ENCODE peak calls at places on chromosomes 2 and 18, in six cellular contexts. One of them, this sample, is unnamed. For H3K79me1, the result is how much of the 10 kb centered on the place peaks cover.

GRCh38 chr18:13446581-13447470 is 228.3 kb downstream of the LDLRAD4 start:
- DNase-seq in IMR-90: no peak
- DNase-seq in mesenchymal stem cell: no peak
- DNase-seq in trophoblast cell: peak
- DNase-seq in neuronal stem cell: no peak
- DNase-seq in H1: no peak
- DNase-seq in this sample: peak

GRCh38 chr2:2164326-2164917 is 166.7 kb downstream of the MYT1L start:
- DNase-seq in IMR-90: no peak
- DNase-seq in mesenchymal stem cell: no peak
- DNase-seq in trophoblast cell: no peak
- DNase-seq in neuronal stem cell: no peak
- DNase-seq in H1: no peak
- DNase-seq in this sample: no peak

GRCh38 chr18:2654828-2655152 is 736 bp upstream of the SMCHD1 start:
- DNase-seq in IMR-90: peak
- DNase-seq in mesenchymal stem cell: no peak
- DNase-seq in trophoblast cell: no peak
- DNase-seq in neuronal stem cell: no peak
- DNase-seq in H1: no peak
- DNase-seq in this sample: no peak

GRCh38 chr2:172462393-172463381 is 35.3 kb downstream of the ITGA6 start:
- DNase-seq in IMR-90: no peak
- DNase-seq in mesenchymal stem cell: no peak
- DNase-seq in trophoblast cell: no peak
- DNase-seq in neuronal stem cell: no peak
- DNase-seq in H1: no peak
- DNase-seq in this sample: no peak

GRCh38 chr2:9771101-9771449 is 72.2 kb upstream of the TAF1B start:
- DNase-seq in IMR-90: no peak
- DNase-seq in mesenchymal stem cell: no peak
- DNase-seq in trophoblast cell: no peak
- DNase-seq in neuronal stem cell: no peak
- DNase-seq in H1: no peak
- DNase-seq in this sample: no peak

GRCh38 chr2:39411186-39411944 is 25.7 kb downstream of the MAP4K3 start:
- DNase-seq in IMR-90: peak
- DNase-seq in mesenchymal stem cell: peak
- DNase-seq in trophoblast cell: peak
- DNase-seq in neuronal stem cell: no peak
- DNase-seq in H1: no peak
- DNase-seq in this sample: no peak

GRCh38 chr2:68936462-68936861 is 16.2 kb downstream of the GKN2 start:
- DNase-seq in IMR-90: peak
- DNase-seq in mesenchymal stem cell: peak
- DNase-seq in trophoblast cell: peak
- DNase-seq in neuronal stem cell: no peak
- DNase-seq in H1: no peak
- DNase-seq in this sample: no peak

GRCh38 chr2:160253440-160254296 is 53.6 kb upstream of the ITGB6 start:
- DNase-seq in IMR-90: peak
- DNase-seq in mesenchymal stem cell: no peak
- DNase-seq in trophoblast cell: no peak
- DNase-seq in neuronal stem cell: no peak
- DNase-seq in H1: no peak
- DNase-seq in this sample: no peak

GRCh38 chr18:31101148-31102019 is 837 bp downstream of the DSC2 start:
- DNase-seq in IMR-90: no peak
- DNase-seq in mesenchymal stem cell: peak
- DNase-seq in trophoblast cell: peak
- DNase-seq in neuronal stem cell: peak
- DNase-seq in H1: peak
- DNase-seq in this sample: peak

GRCh38 chr2:233113114-233113452 is 52.9 kb downstream of the INPP5D start:
- DNase-seq in IMR-90: no peak
- DNase-seq in mesenchymal stem cell: no peak
- DNase-seq in trophoblast cell: no peak
- DNase-seq in neuronal stem cell: no peak
- DNase-seq in H1: no peak
- DNase-seq in this sample: no peak

GRCh38 chr18:39667905-39668304 is 2102.3 kb upstream of the CELF4 start:
- DNase-seq in IMR-90: peak
- DNase-seq in mesenchymal stem cell: no peak
- DNase-seq in trophoblast cell: no peak
- DNase-seq in neuronal stem cell: no peak
- DNase-seq in H1: no peak
- DNase-seq in this sample: no peak

DNA sequence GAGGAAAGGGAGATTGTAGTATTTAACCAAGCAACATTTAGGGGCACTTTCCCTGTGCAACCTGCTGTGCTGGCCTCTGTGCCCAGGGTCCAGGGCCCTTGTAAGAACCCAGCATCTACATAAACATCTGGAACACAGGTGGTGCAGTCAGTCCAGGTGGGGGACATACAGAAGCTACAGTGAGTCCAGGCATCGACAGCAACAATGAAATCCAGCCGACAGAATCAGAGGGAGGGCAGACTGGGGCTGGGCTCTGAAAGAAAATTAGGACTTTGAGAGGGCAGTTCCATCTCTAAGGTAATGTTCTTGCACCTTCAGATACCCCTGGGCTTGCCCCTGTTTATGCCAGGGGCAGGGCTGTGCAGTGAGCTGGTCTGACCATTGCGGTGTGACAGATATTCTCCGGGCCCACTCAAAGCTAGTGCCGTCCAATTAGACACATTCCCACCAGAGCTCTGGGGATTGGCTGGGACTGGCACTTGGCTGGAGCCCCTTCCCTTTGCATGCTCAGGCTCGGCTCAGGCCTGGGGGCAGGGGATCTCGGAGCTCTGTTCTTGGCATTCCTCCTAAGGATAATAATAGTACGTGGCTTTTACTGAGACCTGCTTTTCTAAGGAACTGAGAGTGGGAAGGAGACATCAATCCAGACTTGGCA is 5.4 kb downstream of the LBH start:
- DNase-seq in IMR-90: no peak
- DNase-seq in mesenchymal stem cell: no peak
- DNase-seq in trophoblast cell: no peak
- DNase-seq in neuronal stem cell: no peak
- DNase-seq in H1: no peak
- DNase-seq in this sample: peak
- H3K79me1 ChIP-seq in IMR-90: under half
- H3K79me1 ChIP-seq in mesenchymal stem cell: under half
- H3K79me1 ChIP-seq in trophoblast cell: under half
- H3K79me1 ChIP-seq in neuronal stem cell: under half
- H3K79me1 ChIP-seq in H1: under half
- H3K79me1 ChIP-seq in this sample: under half

DNA sequence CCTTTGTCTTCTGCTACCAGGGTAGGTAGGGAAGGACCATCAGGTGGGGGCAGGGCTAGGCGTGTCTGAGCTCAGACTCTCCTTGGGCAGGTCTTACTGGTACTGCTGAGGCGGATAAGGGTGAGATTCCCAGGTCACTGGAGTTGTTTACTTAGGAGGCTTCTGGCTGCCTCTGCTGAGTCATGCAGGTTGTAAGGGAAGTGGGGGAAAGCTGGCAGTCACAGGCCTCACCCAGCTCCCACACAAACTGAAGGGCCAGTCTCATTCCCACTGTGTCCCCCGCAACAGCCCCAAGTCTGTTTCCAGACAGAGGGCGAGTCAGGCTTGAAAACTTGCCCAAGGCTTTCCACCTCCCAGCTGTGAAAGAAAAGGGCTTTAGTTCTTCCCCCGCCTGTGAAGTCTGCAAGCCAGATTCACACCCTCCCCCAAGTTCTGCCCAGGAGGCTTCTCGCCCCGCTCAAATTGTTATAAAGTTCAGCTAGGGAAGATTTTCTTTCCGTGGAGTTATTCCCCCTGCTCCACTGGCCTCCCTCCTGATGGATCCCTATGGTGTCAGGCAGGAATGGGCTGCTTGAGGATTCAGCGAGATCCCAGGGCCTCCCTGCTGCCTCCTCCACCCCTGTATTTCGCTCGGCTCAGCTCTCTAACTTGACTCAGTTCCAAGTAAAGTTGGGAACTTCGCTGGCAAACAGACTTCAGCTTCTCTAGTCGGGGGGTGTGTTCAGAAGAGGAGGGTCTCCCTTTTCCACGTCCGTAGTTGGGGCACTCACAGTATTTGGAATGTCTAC is 248.6 kb downstream of the NR4A2 start:
- DNase-seq in IMR-90: no peak
- DNase-seq in mesenchymal stem cell: peak
- DNase-seq in trophoblast cell: no peak
- DNase-seq in neuronal stem cell: no peak
- DNase-seq in H1: no peak
- DNase-seq in this sample: no peak
- H4K91ac ChIP-seq in IMR-90: no peak
- H4K91ac ChIP-seq in mesenchymal stem cell: peak
- H4K91ac ChIP-seq in trophoblast cell: peak
- H4K91ac ChIP-seq in neuronal stem cell: no peak
- H4K91ac ChIP-seq in H1: no peak
- H4K91ac ChIP-seq in this sample: no peak

GRCh38 chr2:226031078-226031937 is 631.8 kb downstream of the NYAP2 start:
- DNase-seq in IMR-90: peak
- DNase-seq in mesenchymal stem cell: peak
- DNase-seq in trophoblast cell: no peak
- DNase-seq in neuronal stem cell: peak
- DNase-seq in H1: peak
- DNase-seq in this sample: peak
- H2BK5ac ChIP-seq in IMR-90: peak
- H2BK5ac ChIP-seq in mesenchymal stem cell: peak
- H2BK5ac ChIP-seq in trophoblast cell: peak
- H2BK5ac ChIP-seq in neuronal stem cell: no peak
- H2BK5ac ChIP-seq in H1: peak
- H2BK5ac ChIP-seq in this sample: no peak

GRCh38 chr2:234991290-234991689 is 39.5 kb downstream of the SH3BP4 start:
- DNase-seq in IMR-90: no peak
- DNase-seq in mesenchymal stem cell: no peak
- DNase-seq in trophoblast cell: no peak
- DNase-seq in neuronal stem cell: no peak
- DNase-seq in H1: no peak
- DNase-seq in this sample: no peak

GRCh38 chr2:234987754-234988153 is 35.9 kb downstream of the SH3BP4 start:
- DNase-seq in IMR-90: no peak
- DNase-seq in mesenchymal stem cell: no peak
- DNase-seq in trophoblast cell: no peak
- DNase-seq in neuronal stem cell: no peak
- DNase-seq in H1: no peak
- DNase-seq in this sample: no peak

GRCh38 chr2:234988491-234988890 is 36.7 kb downstream of the SH3BP4 start:
- DNase-seq in IMR-90: no peak
- DNase-seq in mesenchymal stem cell: no peak
- DNase-seq in trophoblast cell: no peak
- DNase-seq in neuronal stem cell: no peak
- DNase-seq in H1: no peak
- DNase-seq in this sample: no peak

GRCh38 chr2:234990300-234990699 is 38.5 kb downstream of the SH3BP4 start:
- DNase-seq in IMR-90: no peak
- DNase-seq in mesenchymal stem cell: no peak
- DNase-seq in trophoblast cell: peak
- DNase-seq in neuronal stem cell: no peak
- DNase-seq in H1: no peak
- DNase-seq in this sample: no peak

DNA sequence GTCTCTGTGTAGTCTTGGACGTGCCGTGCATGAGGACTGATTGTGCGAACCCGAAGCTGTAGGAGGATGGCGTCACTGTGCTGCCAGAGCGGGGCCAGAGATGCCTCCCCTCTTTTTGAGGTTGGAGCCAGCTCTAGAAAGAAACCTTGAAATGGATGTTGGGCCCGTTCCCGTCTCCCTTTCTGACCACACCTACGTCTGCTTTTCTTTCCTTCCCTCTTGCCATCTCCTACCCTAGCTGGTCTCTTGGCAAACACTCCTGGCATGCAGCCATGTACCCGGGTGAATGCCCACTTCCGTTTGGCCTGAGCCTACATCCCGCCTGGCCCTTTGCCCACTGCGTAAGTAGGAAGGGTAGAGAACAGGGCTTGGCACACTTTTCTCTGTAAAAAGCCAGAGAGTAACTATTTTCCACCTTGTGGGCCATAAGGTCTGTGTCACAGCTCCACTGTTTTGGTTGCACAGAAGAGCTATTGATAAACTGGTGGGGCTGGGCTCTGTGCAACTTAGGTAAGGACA is 37.4 kb downstream of the SH3BP4 start:
- DNase-seq in IMR-90: no peak
- DNase-seq in mesenchymal stem cell: no peak
- DNase-seq in trophoblast cell: no peak
- DNase-seq in neuronal stem cell: no peak
- DNase-seq in H1: no peak
- DNase-seq in this sample: no peak
- H3K79me1 ChIP-seq in IMR-90: under half
- H3K79me1 ChIP-seq in mesenchymal stem cell: under half
- H3K79me1 ChIP-seq in trophoblast cell: under half
- H3K79me1 ChIP-seq in neuronal stem cell: under half
- H3K79me1 ChIP-seq in H1: half or more
- H3K79me1 ChIP-seq in this sample: under half

GRCh38 chr18:10499230-10499629 is 26.6 kb upstream of the NAPG start:
- DNase-seq in IMR-90: no peak
- DNase-seq in mesenchymal stem cell: peak
- DNase-seq in trophoblast cell: no peak
- DNase-seq in neuronal stem cell: no peak
- DNase-seq in H1: no peak
- DNase-seq in this sample: no peak

GRCh38 chr18:10495936-10496335 is 29.9 kb upstream of the NAPG start:
- DNase-seq in IMR-90: no peak
- DNase-seq in mesenchymal stem cell: no peak
- DNase-seq in trophoblast cell: no peak
- DNase-seq in neuronal stem cell: no peak
- DNase-seq in H1: no peak
- DNase-seq in this sample: no peak

GRCh38 chr18:10500038-10500437 is 25.8 kb upstream of the NAPG start:
- DNase-seq in IMR-90: no peak
- DNase-seq in mesenchymal stem cell: no peak
- DNase-seq in trophoblast cell: no peak
- DNase-seq in neuronal stem cell: no peak
- DNase-seq in H1: no peak
- DNase-seq in this sample: no peak

GRCh38 chr18:10497350-10497749 is 28.5 kb upstream of the NAPG start:
- DNase-seq in IMR-90: no peak
- DNase-seq in mesenchymal stem cell: no peak
- DNase-seq in trophoblast cell: no peak
- DNase-seq in neuronal stem cell: no peak
- DNase-seq in H1: no peak
- DNase-seq in this sample: no peak
- H4K91ac ChIP-seq in IMR-90: no peak
- H4K91ac ChIP-seq in mesenchymal stem cell: no peak
- H4K91ac ChIP-seq in trophoblast cell: no peak
- H4K91ac ChIP-seq in neuronal stem cell: no peak
- H4K91ac ChIP-seq in H1: no peak
- H4K91ac ChIP-seq in this sample: no peak